ENCODE peak calls at places on chromosome 13, in four cellular contexts. One of them, this sample, is unnamed.

GRCh38 chr13:109655206-109655600 is 131.2 kb downstream of the IRS2 start:
- DNase-seq in T-helper 9 cell: no peak
- DNase-seq in esophagus squamous epithelium: no peak
- DNase-seq in progenitor cell of endocrine pancreas: no peak
- DNase-seq in this sample: no peak

GRCh38 chr13:112105884-112106283 is 38.9 kb downstream of the SOX1 start:
- DNase-seq in T-helper 9 cell: no peak
- DNase-seq in esophagus squamous epithelium: no peak
- DNase-seq in progenitor cell of endocrine pancreas: no peak
- DNase-seq in this sample: no peak

GRCh38 chr13:22893777-22894176 is 287.0 kb upstream of the SGCG start:
- DNase-seq in T-helper 9 cell: no peak
- DNase-seq in esophagus squamous epithelium: no peak
- DNase-seq in progenitor cell of endocrine pancreas: no peak
- DNase-seq in this sample: no peak

GRCh38 chr13:45500492-45501174 is 35.9 kb downstream of the COG3 start:
- DNase-seq in T-helper 9 cell: no peak
- DNase-seq in esophagus squamous epithelium: no peak
- DNase-seq in progenitor cell of endocrine pancreas: no peak
- DNase-seq in this sample: no peak

GRCh38 chr13:99053636-99054233 is 75.9 kb upstream of the DOCK9 start:
- DNase-seq in T-helper 9 cell: no peak
- DNase-seq in esophagus squamous epithelium: no peak
- DNase-seq in progenitor cell of endocrine pancreas: no peak
- DNase-seq in this sample: no peak

GRCh38 chr13:41267106-41267505 is 3.7 kb upstream of the MTRF1 start:
- DNase-seq in T-helper 9 cell: no peak
- DNase-seq in esophagus squamous epithelium: no peak
- DNase-seq in progenitor cell of endocrine pancreas: no peak
- DNase-seq in this sample: no peak

GRCh38 chr13:96053003-96053703 is at the start of gene UGGT2:
- DNase-seq in T-helper 9 cell: no peak
- DNase-seq in esophagus squamous epithelium: peak
- DNase-seq in progenitor cell of endocrine pancreas: peak
- DNase-seq in this sample: no peak

GRCh38 chr13:85930108-85930507 is 130.9 kb upstream of the SLITRK6 start:
- DNase-seq in T-helper 9 cell: no peak
- DNase-seq in esophagus squamous epithelium: no peak
- DNase-seq in progenitor cell of endocrine pancreas: no peak
- DNase-seq in this sample: no peak

GRCh38 chr13:113153810-113154748 is 4.4 kb upstream of the PROZ start:
- DNase-seq in T-helper 9 cell: peak
- DNase-seq in esophagus squamous epithelium: peak
- DNase-seq in progenitor cell of endocrine pancreas: peak
- DNase-seq in this sample: peak

GRCh38 chr13:98549006-98549727 is 27.7 kb downstream of the STK24 start:
- DNase-seq in T-helper 9 cell: no peak
- DNase-seq in esophagus squamous epithelium: no peak
- DNase-seq in progenitor cell of endocrine pancreas: no peak
- DNase-seq in this sample: no peak

GRCh38 chr13:66780814-66781213 is 449.3 kb downstream of the PCDH9 start:
- DNase-seq in T-helper 9 cell: no peak
- DNase-seq in esophagus squamous epithelium: no peak
- DNase-seq in progenitor cell of endocrine pancreas: no peak
- DNase-seq in this sample: no peak

GRCh38 chr13:94710881-94711560 is 1.3 kb downstream of the SOX21 start:
- DNase-seq in T-helper 9 cell: no peak
- DNase-seq in esophagus squamous epithelium: no peak
- DNase-seq in progenitor cell of endocrine pancreas: peak
- DNase-seq in this sample: no peak

GRCh38 chr13:80306573-80306972 is 34.4 kb downstream of the SPRY2 start:
- DNase-seq in T-helper 9 cell: no peak
- DNase-seq in esophagus squamous epithelium: no peak
- DNase-seq in progenitor cell of endocrine pancreas: no peak
- DNase-seq in this sample: no peak

GRCh38 chr13:49220856-49221614 is 897 bp downstream of the MLNR start:
- DNase-seq in T-helper 9 cell: no peak
- DNase-seq in esophagus squamous epithelium: no peak
- DNase-seq in progenitor cell of endocrine pancreas: no peak
- DNase-seq in this sample: no peak

GRCh38 chr13:40330950-40331349 is 335.5 kb downstream of the FOXO1 start:
- DNase-seq in T-helper 9 cell: no peak
- DNase-seq in esophagus squamous epithelium: no peak
- DNase-seq in progenitor cell of endocrine pancreas: no peak
- DNase-seq in this sample: no peak

GRCh38 chr13:83272076-83272475 is 610.2 kb downstream of the SLITRK1 start:
- DNase-seq in T-helper 9 cell: no peak
- DNase-seq in esophagus squamous epithelium: no peak
- DNase-seq in progenitor cell of endocrine pancreas: no peak
- DNase-seq in this sample: no peak

GRCh38 chr13:23547000-23547590 is 23.1 kb upstream of the TNFRSF19 start:
- DNase-seq in T-helper 9 cell: no peak
- DNase-seq in esophagus squamous epithelium: no peak
- DNase-seq in progenitor cell of endocrine pancreas: no peak
- DNase-seq in this sample: no peak

GRCh38 chr13:98565726-98566577 is 11.0 kb downstream of the STK24 start:
- DNase-seq in T-helper 9 cell: no peak
- DNase-seq in esophagus squamous epithelium: no peak
- DNase-seq in progenitor cell of endocrine pancreas: no peak
- DNase-seq in this sample: no peak

GRCh38 chr13:93158565-93158964 is 68.0 kb upstream of the GPC6 start:
- DNase-seq in T-helper 9 cell: no peak
- DNase-seq in esophagus squamous epithelium: no peak
- DNase-seq in progenitor cell of endocrine pancreas: no peak
- DNase-seq in this sample: no peak